ENCODE peak calls at places on chromosomes 6 and 20, in four cellular contexts. T, H, X and O are unnamed samples. For H3K9me3 and H3K36me3, the result is how much of the 10 kb centered on the place peaks cover.

GRCh38 chr6:92810913-92811312 is 608.4 kb downstream of the EPHA7 start:
- DNase-seq in T (peak), H (no peak), X (no peak), O (no peak)

GRCh38 chr6:29509239-29509638 is 21.5 kb upstream of the MAS1L start:
- DNase-seq in T (no peak), H (no peak), X (no peak), O (no peak)

GRCh38 chr6:143271024-143271423 is 179.5 kb downstream of the ADAT2 start:
- DNase-seq in T (no peak), H (peak), X (no peak), O (no peak)

GRCh38 chr20:43458422-43458924 is 777 bp downstream of the SRSF6 start:
- DNase-seq in T (peak), H (no peak), X (no peak), O (no peak)

GRCh38 chr6:80771941-80772340 is 665.5 kb downstream of the BCKDHB start:
- DNase-seq in T (peak), H (peak), X (no peak), O (peak)

GRCh38 chr20:46388201-46388836 is 18.1 kb downstream of the ELMO2 start:
- DNase-seq in T (no peak), H (no peak), X (no peak), O (no peak)

GRCh38 chr20:36311854-36312723 is 6.0 kb downstream of the DLGAP4 start:
- DNase-seq in T (no peak), H (no peak), X (peak), O (no peak)

GRCh38 chr6:75437451-75438185 is 56.0 kb downstream of the FILIP1 start:
- DNase-seq in T (no peak), H (peak), X (no peak), O (no peak)

GRCh38 chr6:125834347-125834746 is 43.6 kb downstream of the NCOA7 start:
- DNase-seq in T (no peak), H (no peak), X (no peak), O (no peak)

GRCh38 chr6:5125152-5126006 is 40.2 kb downstream of the PPP1R3G start:
- DNase-seq in T (no peak), H (peak), X (no peak), O (no peak)

GRCh38 chr6:99146716-99147115 is 199.0 kb upstream of the FBXL4 start:
- DNase-seq in T (no peak), H (no peak), X (no peak), O (no peak)

GRCh38 chr6:123829302-123829953 is 25.8 kb downstream of the NKAIN2 start:
- DNase-seq in T (no peak), H (peak), X (no peak), O (no peak)

GRCh38 chr6:32843321-32843978 is 397 bp downstream of the PSMB8 start:
- DNase-seq in T (no peak), H (no peak), X (no peak), O (no peak)

GRCh38 chr6:16136536-16137450 is 7.9 kb downstream of the MYLIP start:
- DNase-seq in T (no peak), H (peak), X (no peak), O (no peak)

GRCh38 chr6:25118038-25118437 is 161.1 kb upstream of the CARMIL1 start:
- DNase-seq in T (no peak), H (no peak), X (no peak), O (no peak)

GRCh38 chr6:148758492-148758891 is 11.7 kb downstream of the UST start:
- DNase-seq in T (no peak), H (no peak), X (peak), O (no peak)

GRCh38 chr6:11223296-11223695 is 9.2 kb downstream of the NEDD9 start:
- DNase-seq in T (no peak), H (no peak), X (no peak), O (no peak)

GRCh38 chr6:30152910-30153309 is 8.1 kb downstream of the TRIM10 start:
- DNase-seq in T (no peak), H (no peak), X (no peak), O (no peak)

GRCh38 chr6:143822584-143823024 is 20.5 kb upstream of the LTV1 start:
- DNase-seq in T (no peak), H (peak), X (no peak), O (no peak)

GRCh38 chr6:144474904-144475303 is 189.8 kb downstream of the UTRN start:
- DNase-seq in T (no peak), H (no peak), X (no peak), O (no peak)

GRCh38 chr20:25364180-25364788 is 26.4 kb downstream of the ABHD12 start:
- DNase-seq in T (no peak), H (peak), X (no peak), O (no peak)

GRCh38 chr6:117908246-117909107 is 1.4 kb downstream of the SLC35F1 start:
- DNase-seq in T (no peak), H (no peak), X (no peak), O (no peak)

GRCh38 chr20:63386491-63386890 is 25.3 kb upstream of the CHRNA4 start:
- DNase-seq in T (no peak), H (no peak), X (no peak), O (no peak)
- H3K9me3 ChIP-seq in T (under half), H (under half), X (under half), O (under half)

GRCh38 chr20:35135867-35136586 is 11.1 kb downstream of the EDEM2 start:
- DNase-seq in T (no peak), H (peak), X (no peak), O (no peak)
- H3K36me3 ChIP-seq in T (under half), H (under half), X (under half), O (under half)

DNA sequence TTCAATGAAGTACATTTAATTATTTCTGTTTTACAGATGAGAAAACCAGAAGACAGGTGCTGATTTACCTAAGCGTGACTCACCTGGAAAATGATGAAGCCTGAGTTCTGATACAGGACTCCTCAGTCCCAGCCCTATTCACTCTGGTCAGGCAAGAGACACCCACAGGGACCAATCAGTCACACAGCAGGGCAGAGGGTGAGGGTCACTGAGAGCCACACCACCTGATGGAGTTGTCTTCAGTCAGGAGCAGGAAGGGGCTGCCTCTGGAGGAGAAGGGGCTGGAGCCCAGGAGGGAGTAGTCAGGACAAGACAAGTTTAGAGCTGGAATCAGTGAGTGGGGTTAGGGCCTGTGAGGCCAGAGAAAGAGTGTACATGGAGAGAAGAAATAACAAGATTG is 251.2 kb upstream of the MOCS1 start:
- DNase-seq in T (no peak), H (no peak), X (no peak), O (no peak)
- H3K9me3 ChIP-seq in T (under half), H (under half), X (under half), O (under half)

DNA sequence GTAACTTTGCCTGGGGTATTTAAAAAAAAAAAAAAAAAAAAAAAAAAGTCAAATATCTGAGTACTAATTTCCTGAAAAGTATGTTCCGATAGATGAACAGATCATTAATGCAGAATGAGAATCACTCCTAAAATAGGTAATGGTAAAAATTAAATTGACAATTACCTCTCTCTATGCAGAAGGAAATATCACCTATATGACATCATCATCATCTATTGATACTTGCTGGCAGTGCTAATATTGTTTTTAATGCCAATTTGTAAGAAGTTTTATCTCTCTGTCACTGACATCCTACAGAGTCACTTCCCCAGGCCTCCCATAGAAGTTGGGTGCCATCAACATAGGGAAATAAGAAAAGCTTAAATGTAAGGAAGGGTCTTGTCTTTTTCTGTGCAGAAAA is 29.9 kb downstream of the ADNP start:
- DNase-seq in T (no peak), H (no peak), X (no peak), O (no peak)
- H3K36me3 ChIP-seq in T (half or more), H (half or more), X (under half), O (half or more)

DNA sequence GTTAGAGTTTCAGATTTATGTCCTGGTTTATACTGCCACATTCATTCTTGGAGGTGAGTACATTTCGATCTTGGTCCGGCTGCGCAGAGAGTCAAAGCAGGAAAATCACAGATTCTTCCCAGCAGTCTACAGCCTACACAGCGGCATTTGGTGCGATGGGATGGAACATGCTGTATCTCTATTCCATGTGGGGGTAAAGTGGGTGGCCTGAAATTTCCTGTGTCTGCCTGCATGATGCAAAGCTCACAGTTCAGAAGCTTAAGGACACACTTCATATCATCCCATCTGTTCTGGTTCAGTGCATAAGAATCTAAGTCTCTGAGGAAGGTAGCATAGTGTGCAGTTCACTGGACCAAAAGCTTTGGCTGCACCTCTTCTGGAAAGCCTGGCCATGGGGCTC is at the start of gene DEFB127:
- DNase-seq in T (no peak), H (no peak), X (no peak), O (no peak)
- H3K9me3 ChIP-seq in T (under half), H (under half), X (under half), O (under half)